ENCODE peak calls at places on chromosome 3, in five cellular contexts. J is activated T-cell treated with anti-CD3 and anti-CD28 coated beads, Interleukin-2, amount 50 U/mL, for 24 hours; R is epithelial cell of esophagus; Q is cardiac fibroblast; X is GM12865. T is an unnamed sample.

GRCh38 chr3:48428863-48429415 is 947 bp downstream of the PLXNB1 start:
- DNase-seq in R (no peak), J (no peak), Q (peak; percentile 19), X (no peak), T (no peak)

GRCh38 chr3:154428369-154429206 is 1.4 kb downstream of the GPR149 start:
- DNase-seq in X (no peak), J (no peak), R (peak; percentile 8), Q (no peak), T (no peak)

GRCh38 chr3:159922861-159923312 is 65.7 kb upstream of the IL12A start:
- DNase-seq in R (no peak), X (peak; percentile 96), Q (no peak), J (no peak), T (no peak)

GRCh38 chr3:161163297-161163696 is 57.8 kb upstream of the NMD3 start:
- DNase-seq in R (peak; percentile 95), Q (peak; percentile 99), X (no peak), J (no peak), T (no peak)

GRCh38 chr3:9142346-9142745 is 107.1 kb downstream of the SRGAP3 start:
- DNase-seq in J (no peak), R (peak; percentile 24), X (no peak), Q (no peak), T (no peak)

GRCh38 chr3:156614642-156615511 is 59.5 kb upstream of the TIPARP start:
- DNase-seq in Q (peak; percentile 68), J (no peak), X (no peak), R (peak; percentile 69), T (no peak)

GRCh38 chr3:4584537-4585249 is 91.5 kb downstream of the ITPR1 start:
- DNase-seq in R (no peak), J (peak; percentile 36), X (peak; percentile 35), Q (peak; percentile 76), T (no peak)

GRCh38 chr3:180282386-180282785 is 245.6 kb upstream of the PEX5L start:
- DNase-seq in X (no peak), R (no peak), J (no peak), Q (peak; percentile 55), T (no peak)

GRCh38 chr3:42229266-42229941 is 36.6 kb downstream of the CCK start:
- DNase-seq in J (no peak), Q (no peak), X (no peak), R (no peak), T (no peak)